ENCODE peak calls at places on chromosome 16, in five cellular contexts. I is AG10803, Z is amniotic stem cell, Y is COLO829, U is MG63. S is an unnamed sample.

GRCh38 chr16:72884037-72884436 is 163.9 kb downstream of the ZFHX3 start:
- DNase-seq in I (peak; percentile 23), Z (no peak), Y (no peak), U (no peak), S (no peak)

GRCh38 chr16:67562526-67562917 is at the start of gene CTCF:
- DNase-seq in I (peak; percentile 84), Z (peak; percentile 72), Y (no peak), U (peak; percentile 70), S (no peak)

GRCh38 chr16:86391987-86392386 is 118.3 kb upstream of the FOXF1 start:
- DNase-seq in I (peak; percentile 61), Z (no peak), Y (no peak), U (peak; percentile 52), S (no peak)

GRCh38 chr16:5298202-5298601 is 200.6 kb upstream of the EEF2KMT start:
- DNase-seq in I (no peak), Z (no peak), Y (no peak), U (no peak), S (no peak)

GRCh38 chr16:38941-39892 is 14.2 kb downstream of the POLR3K start:
- DNase-seq in I (no peak), Z (no peak), Y (no peak), U (no peak), S (peak; percentile 79)

GRCh38 chr16:28977703-28978641 is 3.4 kb downstream of the SPNS1 start:
- DNase-seq in I (no peak), Z (no peak), Y (no peak), U (no peak), S (no peak)

GRCh38 chr16:76396977-76397376 is 119.8 kb downstream of the CNTNAP4 start:
- DNase-seq in I (no peak), Z (no peak), Y (no peak), U (no peak), S (no peak)

GRCh38 chr16:81181013-81181720 is 57.3 kb upstream of the BCO1 start:
- DNase-seq in I (peak; percentile 96), Z (peak; percentile 92), Y (peak; percentile 88), U (peak; percentile 90), S (no peak)

GRCh38 chr16:23920899-23921298 is 85.1 kb downstream of the PRKCB start:
- DNase-seq in I (no peak), Z (no peak), Y (no peak), U (no peak), S (no peak)

GRCh38 chr16:84689126-84689525 is 10.7 kb upstream of the USP10 start:
- DNase-seq in I (peak; percentile 93), Z (peak; percentile 88), Y (no peak), U (peak; percentile 32), S (no peak)

GRCh38 chr16:11011326-11011725 is 67.0 kb downstream of the CLEC16A start:
- DNase-seq in I (no peak), Z (no peak), Y (no peak), U (no peak), S (no peak)

S was measured in GM12878.